ENCODE peak calls at places on chromosome 3, in eight cellular contexts. S is A549; B is HCT116; O is left lung; A is sigmoid colon; C is CD4-positive, alpha-beta memory T cell; T is adrenal gland; W is thoracic aorta. M is an unnamed sample.

GRCh38 chr3:13120928-13121552 is 47.8 kb upstream of the IQSEC1 start:
- DNase-seq in S (no peak), A (peak), T (no peak), C (no peak), W (no peak), B (no peak), O (peak), M (no peak)

GRCh38 chr3:161987933-161988332 is 491.3 kb downstream of the OTOL1 start:
- DNase-seq in O (no peak), W (no peak), B (no peak), S (no peak), C (no peak), T (no peak), A (no peak), M (no peak)

GRCh38 chr3:186589856-186590579 is 19.5 kb downstream of the DNAJB11 start:
- DNase-seq in T (no peak), S (no peak), C (peak), W (no peak), A (no peak), O (no peak), B (peak), M (no peak)

GRCh38 chr3:157122116-157122515 is 37.8 kb downstream of the CCNL1 start:
- DNase-seq in W (no peak), C (no peak), S (peak), O (no peak), T (no peak), B (peak), A (no peak), M (no peak)

GRCh38 chr3:133865136-133865855 is 30.4 kb downstream of the RAB6B start:
- DNase-seq in T (no peak), O (no peak), W (no peak), C (no peak), B (no peak), S (no peak), A (no peak), M (no peak)

GRCh38 chr3:126142652-126143051 is 37.7 kb downstream of the ALDH1L1 start:
- DNase-seq in O (no peak), S (no peak), B (no peak), W (no peak), A (no peak), T (no peak), C (no peak), M (peak)

GRCh38 chr3:63980019-63980418 is 43.3 kb downstream of the PSMD6 start:
- DNase-seq in T (no peak), O (no peak), S (no peak), B (no peak), C (no peak), W (no peak), A (no peak), M (no peak)

GRCh38 chr3:136672457-136672856 is 79.7 kb downstream of the STAG1 start:
- DNase-seq in A (no peak), W (no peak), T (no peak), S (no peak), C (no peak), O (no peak), B (no peak), M (no peak)

GRCh38 chr3:45332901-45333407 is 55.4 kb upstream of the LARS2 start:
- DNase-seq in A (no peak), C (no peak), W (no peak), B (no peak), T (no peak), S (no peak), O (no peak), M (no peak)

GRCh38 chr3:129827765-129828164 is 65.7 kb downstream of the TMCC1 start:
- DNase-seq in W (no peak), T (peak), A (no peak), O (no peak), S (no peak), C (peak), B (no peak), M (no peak)

GRCh38 chr3:112767177-112767576 is 79.5 kb downstream of the CD200R1L start:
- DNase-seq in C (no peak), O (no peak), S (no peak), W (no peak), B (no peak), A (no peak), T (no peak), M (no peak)

GRCh38 chr3:14537590-14538450 is 2.3 kb downstream of the GRIP2 start:
- DNase-seq in B (peak), O (no peak), T (peak), W (no peak), A (peak), C (no peak), S (peak), M (no peak)

GRCh38 chr3:61522629-61523028 is 38.7 kb upstream of the PTPRG start:
- DNase-seq in S (no peak), B (no peak), W (no peak), C (no peak), T (no peak), O (no peak), A (no peak), M (no peak)

GRCh38 chr3:48047841-48048456 is 31.7 kb upstream of the MAP4 start:
- DNase-seq in T (no peak), W (no peak), A (no peak), O (no peak), C (no peak), B (no peak), S (no peak), M (no peak)

GRCh38 chr3:71562938-71563337 is 20.6 kb downstream of the FOXP1 start:
- DNase-seq in W (no peak), B (no peak), S (no peak), O (no peak), A (no peak), T (no peak), C (no peak), M (peak)

GRCh38 chr3:9710174-9710739 is 6.6 kb downstream of the CPNE9 start:
- DNase-seq in S (no peak), T (no peak), A (no peak), B (no peak), O (no peak), C (no peak), W (no peak), M (no peak)

GRCh38 chr3:26484140-26484539 is 138.4 kb upstream of the LRRC3B start:
- DNase-seq in T (no peak), W (no peak), O (no peak), C (no peak), B (no peak), S (no peak), A (no peak), M (no peak)

GRCh38 chr3:107315136-107315535 is 62.1 kb upstream of the CCDC54 start:
- DNase-seq in A (no peak), O (no peak), W (no peak), S (no peak), B (no peak), T (no peak), C (no peak), M (no peak)

GRCh38 chr3:182722938-182723337 is 70.4 kb upstream of the ATP11B start:
- DNase-seq in C (no peak), B (no peak), O (no peak), S (no peak), A (no peak), W (no peak), T (no peak), M (no peak)

GRCh38 chr3:183295211-183295610 is 42.2 kb downstream of the B3GNT5 start:
- DNase-seq in O (no peak), A (peak), C (no peak), W (no peak), T (peak), S (no peak), B (no peak), M (no peak)

GRCh38 chr3:134029256-134029733 is 430 bp downstream of the SLCO2A1 start:
- DNase-seq in C (no peak), S (no peak), T (no peak), O (no peak), W (no peak), B (no peak), A (no peak), M (peak)

GRCh38 chr3:33660035-33660434 is 58.0 kb downstream of the CLASP2 start:
- DNase-seq in B (no peak), T (no peak), S (no peak), A (no peak), W (no peak), O (no peak), C (no peak), M (no peak)

GRCh38 chr3:47646362-47646761 is 67.7 kb upstream of the CSPG5 start:
- DNase-seq in C (no peak), O (no peak), W (no peak), B (no peak), S (no peak), T (no peak), A (no peak), M (no peak)

GRCh38 chr3:120601554-120601953 is 5.4 kb downstream of the NDUFB4 start:
- DNase-seq in A (no peak), B (no peak), O (no peak), S (no peak), C (no peak), W (no peak), T (no peak), M (no peak)

GRCh38 chr3:156483426-156483825 is 71.5 kb downstream of the SSR3 start:
- DNase-seq in A (no peak), W (no peak), S (no peak), C (peak), T (no peak), B (peak), O (no peak), M (no peak)

GRCh38 chr3:189756651-189757078 is 125.5 kb downstream of the TP63 start:
- DNase-seq in C (no peak), O (no peak), W (no peak), B (no peak), T (no peak), S (no peak), A (no peak), M (no peak)

GRCh38 chr3:183698760-183699159 is 1.2 kb downstream of the YEATS2 start:
- DNase-seq in S (no peak), A (no peak), C (peak), W (no peak), B (no peak), O (no peak), T (peak), M (peak)

GRCh38 chr3:126128504-126129407 is 44.8 kb upstream of the SLC41A3 start:
- DNase-seq in C (no peak), A (peak), W (no peak), O (peak), B (no peak), S (no peak), T (no peak), M (peak)

GRCh38 chr3:47804571-47804970 is 1.6 kb downstream of the DHX30 start:
- DNase-seq in B (no peak), C (no peak), S (no peak), A (no peak), W (no peak), O (no peak), T (no peak), M (no peak)

GRCh38 chr3:153426803-153427202 is 264.8 kb downstream of the RAP2B start:
- DNase-seq in B (no peak), C (no peak), A (no peak), W (no peak), S (no peak), T (no peak), O (no peak), M (no peak)

GRCh38 chr3:33006571-33007286 is 55.3 kb downstream of the CCR4 start:
- DNase-seq in T (no peak), S (no peak), O (no peak), W (no peak), A (no peak), C (peak), B (no peak), M (no peak)

GRCh38 chr3:126023390-126023789 is 54.4 kb downstream of the ROPN1B start:
- DNase-seq in B (no peak), A (no peak), C (no peak), O (no peak), T (no peak), W (no peak), S (no peak), M (no peak)

GRCh38 chr3:12979151-12979946 is 93.9 kb downstream of the IQSEC1 start:
- DNase-seq in B (no peak), T (no peak), W (no peak), A (no peak), O (peak), S (no peak), C (no peak), M (no peak)

GRCh38 chr3:20772869-20773268 is 586.9 kb upstream of the SGO1 start:
- DNase-seq in B (no peak), C (no peak), O (no peak), T (no peak), W (no peak), S (no peak), A (no peak), M (no peak)
- H3K27ac ChIP-seq in B (no peak), C (no peak), O (no peak), T (no peak), W (no peak), S (no peak), A (no peak), M (no peak)

GRCh38 chr3:171261487-171261886 is 198.7 kb downstream of the TNIK start:
- DNase-seq in B (peak), S (peak), O (no peak), A (no peak), W (no peak), C (no peak), T (no peak), M (peak)
- H3K27ac ChIP-seq in B (peak), S (peak), O (no peak), A (no peak), W (no peak), C (no peak), T (no peak), M (peak)

GRCh38 chr3:28841436-28841835 is 439.4 kb upstream of the RBMS3 start:
- DNase-seq in A (no peak), O (no peak), W (no peak), C (no peak), S (no peak), B (no peak), T (no peak), M (no peak)

GRCh38 chr3:28835249-28835648 is 445.6 kb upstream of the RBMS3 start:
- DNase-seq in C (no peak), B (no peak), W (no peak), T (no peak), S (no peak), O (no peak), A (no peak), M (no peak)

GRCh38 chr3:28835751-28836150 is 445.1 kb upstream of the RBMS3 start:
- DNase-seq in W (no peak), C (no peak), O (peak), A (no peak), B (no peak), S (no peak), T (no peak), M (no peak)

GRCh38 chr3:28840976-28841376 is 439.9 kb upstream of the RBMS3 start:
- DNase-seq in A (no peak), C (no peak), B (no peak), W (no peak), T (no peak), O (no peak), S (no peak), M (no peak)

DNA sequence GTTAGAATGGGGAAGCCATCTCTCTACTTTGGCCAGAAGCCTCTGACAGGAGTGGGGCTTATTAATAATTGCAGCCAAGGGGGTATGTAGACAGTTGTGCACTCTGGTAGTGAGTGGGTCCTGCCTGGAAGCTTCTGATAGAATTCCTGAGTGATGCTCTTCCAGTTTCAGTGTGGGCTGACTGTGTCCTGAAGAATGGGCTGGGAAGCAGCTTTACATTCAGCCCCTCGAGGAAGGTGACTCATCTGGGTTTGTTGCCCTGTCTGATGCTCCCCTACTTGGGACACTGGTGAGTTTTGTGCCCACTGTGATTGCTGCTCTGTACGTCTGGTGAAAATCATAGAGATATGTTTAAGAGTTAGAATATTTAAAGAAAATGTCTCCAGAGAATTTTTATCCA is 444.7 kb upstream of the RBMS3 start:
- DNase-seq in W (no peak), T (no peak), S (no peak), A (no peak), B (no peak), C (no peak), O (no peak), M (no peak)
- H3K27ac ChIP-seq in W (no peak), T (no peak), S (no peak), A (no peak), B (no peak), C (no peak), O (no peak), M (no peak)

DNA sequence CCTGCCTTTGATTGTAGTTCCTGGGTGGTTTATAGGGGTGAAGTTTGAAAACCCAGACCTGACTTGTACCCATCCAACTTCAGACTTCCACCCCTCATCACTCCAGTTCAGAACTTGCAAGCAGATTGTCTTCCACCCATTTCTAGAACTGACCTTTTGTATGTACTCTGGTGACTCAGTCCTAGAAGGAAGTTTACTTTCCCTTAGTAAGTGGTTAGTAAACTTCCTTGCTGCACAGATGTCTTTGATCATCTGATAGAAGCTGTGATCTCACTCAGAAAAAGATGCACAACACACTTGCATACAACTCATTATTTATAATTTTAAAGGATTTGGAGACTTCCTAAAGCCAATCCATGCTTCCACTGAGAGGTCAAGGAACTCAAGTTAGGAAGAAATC is 368.0 kb downstream of the MFSD1 start:
- DNase-seq in O (no peak), S (peak), C (no peak), W (no peak), A (no peak), B (no peak), T (no peak), M (peak)
- H3K27ac ChIP-seq in O (no peak), S (peak), C (no peak), W (no peak), A (no peak), B (no peak), T (no peak), M (peak)

GRCh38 chr3:41362638-41363559 is 163.6 kb downstream of the CTNNB1 start:
- DNase-seq in A (no peak), B (no peak), W (no peak), O (no peak), T (no peak), C (no peak), S (no peak), M (no peak)
- H3K27ac ChIP-seq in A (peak), B (no peak), W (no peak), O (no peak), T (no peak), C (no peak), S (no peak), M (no peak)

GRCh38 chr3:51703776-51704510 is 2.9 kb upstream of the GRM2 start:
- DNase-seq in O (no peak), A (peak), B (no peak), T (no peak), S (no peak), W (no peak), C (no peak), M (no peak)
- H3K27ac ChIP-seq in O (no peak), A (no peak), B (no peak), T (no peak), S (no peak), W (no peak), C (no peak), M (no peak)

DNA sequence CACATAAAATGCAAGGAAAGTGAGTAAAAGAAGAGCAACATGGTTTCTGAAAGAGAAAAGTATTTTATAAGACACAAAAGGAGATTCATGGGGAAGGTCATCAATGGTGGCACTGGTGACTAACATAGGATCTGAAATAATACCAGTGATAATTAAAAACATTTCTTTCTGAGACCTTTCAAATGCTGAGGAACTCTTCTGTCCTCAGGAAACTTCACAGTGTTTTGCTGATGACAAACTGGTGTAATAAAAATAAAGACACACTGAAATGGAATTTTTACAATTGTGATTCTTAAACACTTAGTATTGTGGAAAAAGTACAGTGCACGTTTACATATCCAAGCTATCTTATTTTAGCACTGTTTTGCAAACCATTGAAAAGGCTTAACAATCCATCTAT is 80.4 kb upstream of the ZBTB20 start:
- DNase-seq in B (no peak), S (no peak), W (no peak), C (no peak), O (no peak), T (no peak), A (no peak), M (no peak)
- H3K27ac ChIP-seq in B (no peak), S (no peak), W (no peak), C (no peak), O (no peak), T (no peak), A (no peak), M (no peak)

GRCh38 chr3:108472011-108472591 is 38.3 kb downstream of the MYH15 start:
- DNase-seq in S (peak), W (no peak), A (no peak), C (no peak), B (peak), T (peak), O (no peak), M (peak)

GRCh38 chr3:108474581-108474980 is 35.8 kb downstream of the MYH15 start:
- DNase-seq in B (no peak), A (no peak), W (no peak), T (no peak), C (no peak), O (no peak), S (no peak), M (no peak)

GRCh38 chr3:108477511-108478147 is 32.8 kb downstream of the MYH15 start:
- DNase-seq in A (no peak), C (peak), B (peak), T (peak), W (no peak), O (no peak), S (peak), M (peak)

GRCh38 chr3:108473711-108474110 is 36.7 kb downstream of the MYH15 start:
- DNase-seq in B (no peak), A (no peak), W (no peak), T (no peak), S (no peak), C (no peak), O (no peak), M (no peak)

GRCh38 chr3:108475220-108475782 is 35.1 kb downstream of the MYH15 start:
- DNase-seq in O (no peak), C (no peak), B (no peak), T (no peak), S (no peak), W (no peak), A (no peak), M (no peak)
- H3K27ac ChIP-seq in O (no peak), C (no peak), B (no peak), T (no peak), S (no peak), W (no peak), A (no peak), M (no peak)

GRCh38 chr3:38158472-38158871 is 6.9 kb upstream of the OXSR1 start:
- DNase-seq in T (no peak), C (no peak), A (no peak), S (no peak), O (no peak), B (no peak), W (no peak), M (no peak)

GRCh38 chr3:38164136-38164965 is 986 bp upstream of the OXSR1 start:
- DNase-seq in A (no peak), C (no peak), B (no peak), O (no peak), S (no peak), W (no peak), T (no peak), M (peak)

GRCh38 chr3:38164966-38165721 is at the start of gene OXSR1:
- DNase-seq in A (peak), B (peak), S (peak), C (peak), W (peak), O (peak), T (peak), M (peak)

GRCh38 chr3:38165722-38166387 is 518 bp downstream of the OXSR1 start:
- DNase-seq in O (no peak), W (no peak), A (peak), T (peak), B (no peak), S (peak), C (no peak), M (peak)

GRCh38 chr3:38163117-38163870 is 2.0 kb upstream of the OXSR1 start:
- DNase-seq in O (no peak), C (peak), B (no peak), T (no peak), A (no peak), W (no peak), S (peak), M (no peak)
- H3K27ac ChIP-seq in O (no peak), C (no peak), B (no peak), T (peak), A (peak), W (no peak), S (no peak), M (no peak)